ENCODE peak calls at places on chromosomes 13 and 19, in five cellular contexts. One of them, this sample, is unnamed. For H3K9me3, the result is how much of the 10 kb centered on the place peaks cover.

GRCh38 chr13:80084086-80084676 is 256.7 kb downstream of the SPRY2 start:
- DNase-seq in pancreas: no peak
- DNase-seq in tibial artery: no peak
- DNase-seq in ovary: no peak
- DNase-seq in mesenchymal stem cell: peak
- DNase-seq in this sample: peak

GRCh38 chr19:4554717-4555116 is 4.8 kb downstream of the SEMA6B start:
- DNase-seq in ovary: no peak
- DNase-seq in pancreas: no peak
- DNase-seq in tibial artery: no peak
- DNase-seq in mesenchymal stem cell: no peak
- DNase-seq in this sample: no peak

GRCh38 chr13:26881154-26881553 is 120.6 kb upstream of the GPR12 start:
- DNase-seq in pancreas: no peak
- DNase-seq in ovary: no peak
- DNase-seq in mesenchymal stem cell: no peak
- DNase-seq in tibial artery: no peak
- DNase-seq in this sample: peak

GRCh38 chr19:13718733-13719132 is 45.6 kb upstream of the MRI1 start:
- DNase-seq in tibial artery: no peak
- DNase-seq in pancreas: no peak
- DNase-seq in mesenchymal stem cell: no peak
- DNase-seq in ovary: no peak
- DNase-seq in this sample: peak

GRCh38 chr13:91397595-91397994 is 826 bp upstream of the GPC5 start:
- DNase-seq in mesenchymal stem cell: no peak
- DNase-seq in pancreas: no peak
- DNase-seq in ovary: no peak
- DNase-seq in tibial artery: no peak
- DNase-seq in this sample: no peak

GRCh38 chr19:49361438-49362047 is 673 bp downstream of the TEAD2 start:
- DNase-seq in pancreas: peak
- DNase-seq in tibial artery: peak
- DNase-seq in mesenchymal stem cell: peak
- DNase-seq in ovary: peak
- DNase-seq in this sample: peak

GRCh38 chr19:2394054-2394668 is 33.2 kb downstream of the TIMM13 start:
- DNase-seq in tibial artery: no peak
- DNase-seq in mesenchymal stem cell: no peak
- DNase-seq in pancreas: no peak
- DNase-seq in ovary: no peak
- DNase-seq in this sample: no peak

GRCh38 chr13:33229446-33230177 is 55.9 kb downstream of the STARD13 start:
- DNase-seq in pancreas: no peak
- DNase-seq in tibial artery: no peak
- DNase-seq in ovary: no peak
- DNase-seq in mesenchymal stem cell: peak
- DNase-seq in this sample: no peak

GRCh38 chr19:2887391-2887914 is 13.3 kb upstream of the ZNF57 start:
- DNase-seq in ovary: no peak
- DNase-seq in mesenchymal stem cell: peak
- DNase-seq in tibial artery: peak
- DNase-seq in pancreas: no peak
- DNase-seq in this sample: peak

GRCh38 chr19:32129141-32129540 is 216.3 kb upstream of the ZNF507 start:
- DNase-seq in pancreas: no peak
- DNase-seq in mesenchymal stem cell: peak
- DNase-seq in tibial artery: no peak
- DNase-seq in ovary: no peak
- DNase-seq in this sample: no peak

GRCh38 chr19:19627716-19628498 is at the start of gene LPAR2:
- DNase-seq in ovary: peak
- DNase-seq in tibial artery: no peak
- DNase-seq in mesenchymal stem cell: no peak
- DNase-seq in pancreas: peak
- DNase-seq in this sample: no peak

GRCh38 chr19:19627442-19627715 is 641 bp downstream of the LPAR2 start:
- DNase-seq in ovary: no peak
- DNase-seq in mesenchymal stem cell: no peak
- DNase-seq in tibial artery: no peak
- DNase-seq in pancreas: no peak
- DNase-seq in this sample: no peak

GRCh38 chr19:19628499-19629134 is 597 bp upstream of the LPAR2 start:
- DNase-seq in tibial artery: no peak
- DNase-seq in pancreas: peak
- DNase-seq in mesenchymal stem cell: peak
- DNase-seq in ovary: peak
- DNase-seq in this sample: peak

GRCh38 chr19:19624032-19624570 is 3.9 kb downstream of the LPAR2 start:
- DNase-seq in tibial artery: no peak
- DNase-seq in pancreas: no peak
- DNase-seq in mesenchymal stem cell: no peak
- DNase-seq in ovary: no peak
- DNase-seq in this sample: no peak

DNA sequence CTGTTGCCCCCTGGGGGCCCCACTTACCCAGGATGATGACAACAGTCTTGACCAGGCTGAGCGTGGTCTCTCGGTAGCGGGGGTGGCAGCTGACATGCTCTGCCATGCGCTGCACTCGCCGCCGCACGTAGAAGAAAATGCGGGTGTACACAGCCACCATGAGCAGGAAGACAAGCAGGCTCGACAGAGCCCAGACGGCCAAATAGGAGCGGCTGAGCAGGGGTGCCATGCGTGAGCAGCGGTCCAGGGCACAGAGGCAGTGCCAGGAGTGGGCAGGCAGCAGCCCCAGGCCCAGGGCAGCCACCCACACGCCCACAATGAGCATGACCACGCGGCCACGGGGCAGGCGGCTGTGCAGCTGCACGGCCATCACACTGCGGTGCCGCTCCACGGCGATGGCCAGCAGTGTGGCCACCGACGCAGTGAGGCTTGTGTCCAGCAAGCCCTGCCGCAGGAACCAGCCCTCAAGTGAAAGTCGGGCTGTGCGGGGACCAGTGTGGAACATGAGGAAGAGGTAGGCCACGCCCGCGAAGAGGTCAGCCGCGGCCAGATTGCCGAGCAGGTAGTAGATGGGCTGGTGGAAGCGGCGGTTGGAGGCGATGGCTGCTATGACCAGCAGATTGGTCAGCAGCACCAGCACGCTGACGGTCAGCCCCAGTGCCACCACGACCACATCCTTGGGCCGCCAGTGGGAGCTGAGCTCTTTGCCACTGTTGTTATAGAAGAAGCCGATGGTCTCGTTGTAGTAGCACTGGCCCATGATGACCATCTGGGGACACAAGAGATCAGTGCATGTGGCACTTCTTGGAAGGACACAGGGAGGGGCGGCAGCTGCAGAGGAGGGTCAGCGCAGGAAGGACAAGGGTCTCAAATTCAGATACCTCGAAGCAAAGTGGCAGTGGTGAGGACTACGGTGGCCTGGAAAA is 1.2 kb downstream of the LPAR2 start:
- DNase-seq in pancreas: no peak
- DNase-seq in ovary: no peak
- DNase-seq in mesenchymal stem cell: no peak
- DNase-seq in tibial artery: no peak
- DNase-seq in this sample: no peak
- H3K27ac ChIP-seq in pancreas: no peak
- H3K27ac ChIP-seq in ovary: no peak
- H3K27ac ChIP-seq in mesenchymal stem cell: no peak
- H3K27ac ChIP-seq in tibial artery: no peak
- H3K27ac ChIP-seq in this sample: no peak

DNA sequence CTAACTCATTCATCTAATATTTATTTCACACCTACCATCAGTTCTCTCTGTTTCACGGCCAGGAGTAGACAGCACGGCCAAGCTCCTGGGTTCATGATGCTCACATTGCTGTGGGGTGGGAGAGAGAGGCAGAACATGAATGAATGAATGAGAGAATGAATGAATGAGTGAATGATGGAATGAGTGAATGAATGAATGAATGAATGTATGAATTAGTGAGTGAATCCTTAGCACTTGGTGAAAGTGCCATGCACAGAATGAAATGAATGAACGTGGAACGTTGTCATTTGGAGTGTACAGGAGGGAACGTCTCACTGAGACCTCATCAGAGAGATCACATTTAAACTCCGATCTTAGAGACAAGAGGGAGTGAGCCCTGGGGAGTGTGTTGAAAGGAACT is 11.9 kb upstream of the KIR2DL4 start:
- DNase-seq in mesenchymal stem cell: no peak
- DNase-seq in ovary: no peak
- DNase-seq in pancreas: no peak
- DNase-seq in tibial artery: no peak
- DNase-seq in this sample: no peak
- H3K9me3 ChIP-seq in mesenchymal stem cell: under half
- H3K9me3 ChIP-seq in ovary: under half
- H3K9me3 ChIP-seq in pancreas: under half
- H3K9me3 ChIP-seq in tibial artery: under half
- H3K9me3 ChIP-seq in this sample: under half

DNA sequence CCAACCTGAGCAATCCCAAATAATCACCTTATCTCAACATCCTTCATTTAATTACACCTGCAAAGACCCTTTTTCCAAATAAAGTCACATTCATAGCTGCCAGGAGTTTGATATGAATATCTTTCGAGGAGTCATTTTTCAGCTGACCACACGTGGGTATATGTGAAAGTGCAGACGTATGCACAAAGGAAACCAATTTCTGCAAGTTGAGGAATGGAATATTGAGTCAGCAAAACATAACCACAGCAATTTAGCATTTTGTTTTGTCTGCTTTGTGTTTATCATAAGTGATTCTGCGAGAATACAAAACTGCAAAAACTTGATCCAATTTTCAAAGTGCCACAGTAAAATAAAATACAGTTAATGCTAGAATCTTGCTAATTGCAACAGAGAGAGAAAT is 295.9 kb downstream of the SUCLA2 start:
- DNase-seq in pancreas: no peak
- DNase-seq in ovary: no peak
- DNase-seq in mesenchymal stem cell: no peak
- DNase-seq in tibial artery: no peak
- DNase-seq in this sample: peak
- H3K27ac ChIP-seq in pancreas: no peak
- H3K27ac ChIP-seq in ovary: no peak
- H3K27ac ChIP-seq in mesenchymal stem cell: no peak
- H3K27ac ChIP-seq in tibial artery: no peak
- H3K27ac ChIP-seq in this sample: no peak

GRCh38 chr19:21587117-21587461 is 81.7 kb downstream of the ZNF429 start:
- DNase-seq in tibial artery: no peak
- DNase-seq in mesenchymal stem cell: no peak
- DNase-seq in pancreas: peak
- DNase-seq in ovary: peak
- DNase-seq in this sample: no peak

GRCh38 chr19:21587549-21587948 is 82.1 kb downstream of the ZNF429 start:
- DNase-seq in mesenchymal stem cell: no peak
- DNase-seq in pancreas: no peak
- DNase-seq in ovary: no peak
- DNase-seq in tibial artery: no peak
- DNase-seq in this sample: no peak

GRCh38 chr19:21586341-21587116 is 81.1 kb downstream of the ZNF429 start:
- DNase-seq in ovary: peak
- DNase-seq in tibial artery: no peak
- DNase-seq in mesenchymal stem cell: no peak
- DNase-seq in pancreas: peak
- DNase-seq in this sample: no peak

GRCh38 chr19:21584532-21584931 is 79.1 kb downstream of the ZNF429 start:
- DNase-seq in pancreas: no peak
- DNase-seq in ovary: no peak
- DNase-seq in mesenchymal stem cell: no peak
- DNase-seq in tibial artery: no peak
- DNase-seq in this sample: no peak

GRCh38 chr19:21585491-21585890 is 80.1 kb downstream of the ZNF429 start:
- DNase-seq in mesenchymal stem cell: no peak
- DNase-seq in ovary: no peak
- DNase-seq in pancreas: peak
- DNase-seq in tibial artery: no peak
- DNase-seq in this sample: no peak
- H3K9me3 ChIP-seq in mesenchymal stem cell: under half
- H3K9me3 ChIP-seq in ovary: under half
- H3K9me3 ChIP-seq in pancreas: under half
- H3K9me3 ChIP-seq in tibial artery: under half
- H3K9me3 ChIP-seq in this sample: under half

GRCh38 chr19:29682236-29682895 is 17.1 kb downstream of the PLEKHF1 start:
- DNase-seq in ovary: no peak
- DNase-seq in mesenchymal stem cell: no peak
- DNase-seq in tibial artery: no peak
- DNase-seq in pancreas: no peak
- DNase-seq in this sample: no peak
- H3K27ac ChIP-seq in ovary: no peak
- H3K27ac ChIP-seq in mesenchymal stem cell: no peak
- H3K27ac ChIP-seq in tibial artery: peak
- H3K27ac ChIP-seq in pancreas: no peak
- H3K27ac ChIP-seq in this sample: no peak